ENCODE peak calls at places on chromosomes 6 and 20, in seven cellular contexts. I, N, O, M, Y, E and Q are unnamed samples.
A peak's percentile ranks its signal among the peaks of the same experiment; 100 is the strongest.

GRCh38 chr6:27148404-27148795 is 99.1 kb upstream of the PRSS16 start:
- DNase-seq in N (no peak), M (no peak), Y (no peak), I (no peak), O (no peak), E (no peak), Q (no peak)

GRCh38 chr20:37142708-37143107 is 36.4 kb upstream of the RPN2 start:
- DNase-seq in M (no peak), I (no peak), E (peak; percentile 6), N (no peak), Y (no peak), O (peak; percentile 10), Q (no peak)

GRCh38 chr6:10425973-10426780 is 11.3 kb upstream of the TFAP2A start:
- DNase-seq in Y (peak; percentile 71), M (no peak), E (no peak), I (peak; percentile 52), O (peak; percentile 19), N (no peak), Q (peak; percentile 83)

GRCh38 chr6:36677753-36678487 is 594 bp upstream of the CDKN1A start:
- DNase-seq in N (no peak), E (no peak), M (no peak), O (no peak), Y (no peak), I (no peak), Q (no peak)

GRCh38 chr6:36929152-36929551 is 25.4 kb upstream of the PI16 start:
- DNase-seq in O (no peak), E (no peak), N (no peak), I (no peak), Y (no peak), M (no peak), Q (no peak)

GRCh38 chr6:76684881-76685280 is 612.4 kb upstream of the IMPG1 start:
- DNase-seq in M (no peak), I (peak; percentile 32), E (peak; percentile 2), Y (no peak), O (peak; percentile 65), N (no peak), Q (no peak)

GRCh38 chr6:163529605-163530004 is 115.1 kb downstream of the QKI start:
- DNase-seq in N (no peak), Y (no peak), M (no peak), I (peak; percentile 77), O (peak; percentile 85), E (peak; percentile 92), Q (no peak)

GRCh38 chr20:43969501-43969900 is 54.8 kb downstream of the TOX2 start:
- DNase-seq in M (no peak), I (no peak), Y (no peak), E (no peak), O (no peak), N (no peak), Q (no peak)

GRCh38 chr6:158868122-158868480 is 48.9 kb upstream of the EZR start:
- DNase-seq in O (no peak), M (no peak), N (no peak), E (no peak), Y (no peak), I (no peak), Q (no peak)

GRCh38 chr6:37432590-37432915 is 468 bp upstream of the CMTR1 start:
- DNase-seq in O (no peak), E (no peak), N (no peak), I (no peak), M (no peak), Y (no peak), Q (no peak)

GRCh38 chr6:147161974-147162495 is 42.2 kb upstream of the STXBP5 start:
- DNase-seq in E (peak; percentile 95), M (no peak), I (peak; percentile 81), O (peak; percentile 92), Y (no peak), N (no peak), Q (no peak)

GRCh38 chr20:5077761-5078387 is 41.9 kb downstream of the PCNA start:
- DNase-seq in O (no peak), E (no peak), Y (peak; percentile 33), I (no peak), N (no peak), M (no peak), Q (no peak)

GRCh38 chr6:74931567-74931966 is 274.3 kb downstream of the COL12A1 start:
- DNase-seq in N (no peak), I (peak; percentile 67), M (no peak), Y (no peak), E (peak; percentile 86), O (peak; percentile 78), Q (no peak)

GRCh38 chr20:34525709-34526416 is 9.6 kb downstream of the DYNLRB1 start:
- DNase-seq in Y (no peak), E (peak; percentile 100), M (peak; percentile 85), I (peak; percentile 96), O (peak; percentile 98), N (no peak), Q (peak; percentile 20)

GRCh38 chr6:9332241-9332640 is 896.9 kb upstream of the SLC35B3 start:
- DNase-seq in M (no peak), Y (no peak), I (no peak), O (no peak), N (peak; percentile 14), E (no peak), Q (no peak)

GRCh38 chr6:144647406-144647964 is 362.4 kb downstream of the UTRN start:
- DNase-seq in I (peak; percentile 83), E (no peak), M (no peak), N (no peak), Y (no peak), O (no peak), Q (no peak)

GRCh38 chr6:39553029-39553428 is 172.2 kb downstream of the KIF6 start:
- DNase-seq in M (no peak), O (peak; percentile 76), N (no peak), Y (no peak), E (no peak), I (no peak), Q (no peak)

GRCh38 chr20:10466855-10467254 is 31.8 kb downstream of the SLX4IP start:
- DNase-seq in E (no peak), O (no peak), Y (no peak), M (no peak), I (no peak), N (no peak), Q (no peak)

GRCh38 chr6:93164781-93165180 is 254.6 kb downstream of the EPHA7 start:
- DNase-seq in Y (no peak), E (no peak), O (peak; percentile 33), I (no peak), N (no peak), M (no peak), Q (no peak)

GRCh38 chr6:135901776-135902524 is 50.4 kb downstream of the PDE7B start:
- DNase-seq in M (peak; percentile 78), I (peak; percentile 97), N (no peak), E (peak; percentile 96), O (peak; percentile 97), Y (no peak), Q (no peak)

GRCh38 chr6:167945937-167946485 is 51.5 kb upstream of the KIF25 start:
- DNase-seq in E (peak; percentile 32), O (no peak), I (no peak), Y (no peak), N (no peak), M (no peak), Q (no peak)

GRCh38 chr6:167951781-167952511 is 45.5 kb upstream of the KIF25 start:
- DNase-seq in I (no peak), Y (no peak), N (no peak), M (no peak), E (no peak), O (no peak), Q (no peak)

GRCh38 chr6:167948716-167949115 is 48.8 kb upstream of the KIF25 start:
- DNase-seq in I (no peak), N (no peak), O (peak; percentile 42), Y (no peak), M (no peak), E (no peak), Q (no peak)

GRCh38 chr6:167947716-167948115 is 49.8 kb upstream of the KIF25 start:
- DNase-seq in M (no peak), Y (no peak), N (no peak), E (no peak), O (no peak), I (no peak), Q (no peak)

GRCh38 chr6:167949121-167949684 is 48.3 kb upstream of the KIF25 start:
- DNase-seq in Y (no peak), M (no peak), O (no peak), N (no peak), E (no peak), I (no peak), Q (no peak)
- H3K4me3 ChIP-seq in Y (no peak overlapping the region), M (no peak overlapping the region), O (no peak overlapping the region), N (no peak overlapping the region), E (no peak overlapping the region), I (no peak overlapping the region), Q (no peak overlapping the region)

DNA sequence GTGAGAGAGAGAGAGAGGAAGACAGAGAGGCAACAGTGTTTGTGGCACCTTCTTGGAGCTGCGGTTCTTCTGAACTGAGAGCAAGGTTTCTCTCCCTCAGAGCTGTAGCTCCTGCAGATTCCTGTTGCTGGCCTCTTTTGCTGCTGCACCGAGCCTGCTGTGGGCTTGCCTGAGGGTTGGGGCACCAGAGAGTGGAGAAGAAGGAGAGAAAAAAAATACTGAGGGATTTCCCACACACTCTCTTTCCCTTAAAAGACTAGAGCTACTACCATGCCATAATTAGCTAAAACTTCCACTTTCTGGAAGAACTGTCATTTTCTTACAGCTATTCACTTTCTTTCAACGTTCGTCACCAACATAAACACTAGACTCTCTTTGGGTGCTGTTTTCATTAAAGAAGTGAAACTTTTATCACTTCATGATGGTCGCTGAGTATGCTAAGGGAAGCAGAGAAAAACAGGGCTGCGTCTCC is 18.2 kb upstream of the ECI2 start:
- DNase-seq in I (no peak), M (no peak), E (no peak), O (no peak), N (no peak), Y (peak; percentile 41), Q (no peak)
- H3K4me3 ChIP-seq in I (no peak overlapping the region), M (no peak overlapping the region), E (no peak overlapping the region), O (no peak overlapping the region), N (no peak overlapping the region), Y (no peak overlapping the region), Q (no peak overlapping the region)

GRCh38 chr6:81235512-81235911 is 517.0 kb downstream of the TENT5A start:
- DNase-seq in N (no peak), Y (no peak), I (no peak), E (no peak), O (no peak), M (no peak), Q (no peak)
- H3K4me3 ChIP-seq in N (no peak overlapping the region), Y (no peak overlapping the region), I (no peak overlapping the region), E (no peak overlapping the region), O (no peak overlapping the region), M (no peak overlapping the region), Q (no peak overlapping the region)

GRCh38 chr6:33286946-33287914 is 1.8 kb downstream of the WDR46 start:
- DNase-seq in M (no peak), E (no peak), I (no peak), N (no peak), O (no peak), Y (no peak), Q (no peak)
- H3K4me3 ChIP-seq in M (no peak overlapping the region), E (no peak overlapping the region), I (no peak overlapping the region), N (peak overlapping the region; percentile 83), O (no peak overlapping the region), Y (peak overlapping the region; percentile 88), Q (no peak overlapping the region)